ENCODE peak calls at places on chromosome 13, in eight cellular contexts. T, N, Q, E, O, D, C and B are unnamed samples.

GRCh38 chr13:36789061-36789460 is 30.0 kb upstream of the RFXAP start:
- DNase-seq in T (no peak), N (no peak), Q (no peak), E (no peak), O (no peak), D (no peak), C (no peak), B (peak)

GRCh38 chr13:38670627-38671026 is 16.2 kb upstream of the FREM2 start:
- DNase-seq in T (no peak), N (no peak), Q (peak), E (no peak), O (peak), D (no peak), C (peak), B (peak)

GRCh38 chr13:69706807-69707206 is 400.8 kb upstream of the ATXN8OS start:
- DNase-seq in T (no peak), N (no peak), Q (no peak), E (no peak), O (no peak), D (no peak), C (no peak), B (no peak)

GRCh38 chr13:101757446-101758039 is 305.1 kb downstream of the ITGBL1 start:
- DNase-seq in T (no peak), N (peak), Q (peak), E (no peak), O (peak), D (no peak), C (peak), B (peak)

GRCh38 chr13:95403349-95404140 is 102.3 kb upstream of the ABCC4 start:
- DNase-seq in T (peak), N (no peak), Q (peak), E (no peak), O (no peak), D (no peak), C (peak), B (no peak)

GRCh38 chr13:74930402-74931165 is 551.4 kb downstream of the TBC1D4 start:
- DNase-seq in T (no peak), N (peak), Q (peak), E (no peak), O (peak), D (no peak), C (peak), B (peak)

GRCh38 chr13:76976488-76976887 is 15.4 kb upstream of the CLN5 start:
- DNase-seq in T (no peak), N (no peak), Q (peak), E (no peak), O (peak), D (no peak), C (peak), B (peak)

GRCh38 chr13:24985102-24985501 is 110.8 kb upstream of the PABPC3 start:
- DNase-seq in T (no peak), N (no peak), Q (no peak), E (no peak), O (no peak), D (no peak), C (no peak), B (no peak)

GRCh38 chr13:111115051-111115840 is at the start of gene ARHGEF7:
- DNase-seq in T (no peak), N (no peak), Q (no peak), E (no peak), O (no peak), D (no peak), C (no peak), B (no peak)

GRCh38 chr13:106100261-106100919 is 435.1 kb downstream of the EFNB2 start:
- DNase-seq in T (peak), N (no peak), Q (no peak), E (peak), O (no peak), D (no peak), C (no peak), B (no peak)

GRCh38 chr13:99062593-99062992 is 84.7 kb upstream of the DOCK9 start:
- DNase-seq in T (peak), N (peak), Q (peak), E (no peak), O (peak), D (no peak), C (peak), B (no peak)

GRCh38 chr13:105643966-105644365 is 891.5 kb downstream of the EFNB2 start:
- DNase-seq in T (no peak), N (no peak), Q (no peak), E (no peak), O (no peak), D (no peak), C (no peak), B (no peak)

GRCh38 chr13:57829496-57829895 is 198.0 kb downstream of the PCDH17 start:
- DNase-seq in T (no peak), N (no peak), Q (no peak), E (no peak), O (no peak), D (no peak), C (no peak), B (no peak)

GRCh38 chr13:43054803-43055802 is 31.7 kb downstream of the DNAJC15 start:
- DNase-seq in T (peak), N (peak), Q (peak), E (no peak), O (peak), D (no peak), C (peak), B (peak)

GRCh38 chr13:79749556-79749955 is 268.6 kb downstream of the NDFIP2 start:
- DNase-seq in T (no peak), N (peak), Q (no peak), E (no peak), O (no peak), D (no peak), C (no peak), B (no peak)

GRCh38 chr13:99688776-99689175 is 187.5 kb downstream of the TM9SF2 start:
- DNase-seq in T (no peak), N (no peak), Q (no peak), E (no peak), O (no peak), D (no peak), C (no peak), B (no peak)

GRCh38 chr13:88464851-88465250 is 793.7 kb downstream of the SLITRK5 start:
- DNase-seq in T (no peak), N (no peak), Q (no peak), E (no peak), O (no peak), D (no peak), C (no peak), B (no peak)

GRCh38 chr13:75418186-75418843 is 63.7 kb downstream of the TBC1D4 start:
- DNase-seq in T (no peak), N (no peak), Q (no peak), E (no peak), O (no peak), D (no peak), C (no peak), B (no peak)

GRCh38 chr13:21670883-21671792 is at the start of gene FGF9:
- DNase-seq in T (peak), N (peak), Q (peak), E (peak), O (peak), D (no peak), C (peak), B (peak)

GRCh38 chr13:62556973-62557372 is 1141.3 kb upstream of the PCDH20 start:
- DNase-seq in T (no peak), N (no peak), Q (no peak), E (no peak), O (peak), D (no peak), C (no peak), B (no peak)

GRCh38 chr13:22187329-22187728 is 516.5 kb downstream of the FGF9 start:
- DNase-seq in T (no peak), N (peak), Q (no peak), E (no peak), O (no peak), D (no peak), C (no peak), B (no peak)

GRCh38 chr13:38202730-38203129 is 146.9 kb upstream of the UFM1 start:
- DNase-seq in T (no peak), N (peak), Q (peak), E (no peak), O (peak), D (no peak), C (peak), B (peak)

GRCh38 chr13:22285867-22286632 is 615.2 kb downstream of the FGF9 start:
- DNase-seq in T (no peak), N (no peak), Q (no peak), E (no peak), O (no peak), D (no peak), C (no peak), B (no peak)

GRCh38 chr13:113105032-113105993 is at the start of gene F7:
- DNase-seq in T (peak), N (peak), Q (no peak), E (peak), O (no peak), D (no peak), C (no peak), B (no peak)
- H3K4me3 ChIP-seq in T (no peak), N (no peak), Q (no peak), E (no peak), O (no peak), D (no peak), C (no peak), B (no peak)

DNA sequence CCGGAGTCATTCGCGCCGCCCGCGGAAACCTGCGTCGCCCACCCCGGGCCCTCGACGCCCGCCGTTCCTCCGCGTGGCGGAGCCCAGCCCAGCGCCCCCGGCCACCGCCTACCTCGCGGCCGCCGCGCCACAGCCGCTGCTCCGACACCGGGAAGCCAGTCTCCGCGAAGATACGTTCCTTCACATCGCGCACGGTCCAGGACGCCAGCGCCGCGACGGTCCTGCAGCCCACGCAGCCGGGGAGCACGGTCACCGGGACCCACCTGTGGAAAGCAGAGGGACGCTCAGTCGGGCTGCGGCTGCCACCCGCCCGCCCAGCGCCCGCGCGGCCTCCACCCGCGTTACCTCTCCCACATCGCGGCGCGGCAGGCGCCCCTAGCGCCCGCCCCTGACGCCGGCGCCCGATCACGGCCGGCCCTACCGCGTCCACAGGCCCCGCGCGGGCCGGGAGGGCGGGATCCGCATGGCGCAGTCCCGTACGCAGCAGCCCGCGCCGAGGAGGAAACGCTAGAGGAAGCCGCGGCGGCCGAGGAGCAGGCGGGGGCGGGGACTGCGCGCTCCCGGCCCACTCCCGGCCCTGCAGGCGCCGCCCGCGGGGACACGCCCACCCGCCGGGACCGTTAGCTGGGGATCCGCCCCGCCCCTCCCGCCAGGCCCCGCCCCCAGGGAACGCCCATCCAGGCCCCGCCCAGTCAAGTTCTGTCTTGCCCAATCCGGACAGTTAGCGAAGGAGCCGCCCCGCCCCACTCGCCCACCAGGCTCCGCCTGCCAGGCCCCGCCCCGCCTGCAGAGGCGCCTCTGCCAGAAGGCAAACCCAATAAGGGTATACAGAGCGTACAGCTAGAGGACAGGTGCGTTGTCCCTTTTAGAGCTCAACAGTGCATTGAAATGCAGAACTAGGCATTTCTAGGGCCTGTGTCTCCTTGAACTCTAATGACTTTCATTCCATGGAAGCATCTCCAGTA is 58.2 kb downstream of the SACS start:
- DNase-seq in T (peak), N (peak), Q (peak), E (peak), O (peak), D (peak), C (peak), B (peak)
- TF ChIP-seq CTCF in T (peak), N (peak), Q (no peak), E (no peak), O (peak), D (peak), C (no peak), B (no peak)

GRCh38 chr13:48410199-48410598 is 2.7 kb downstream of the LPAR6 start:
- DNase-seq in T (no peak), N (no peak), Q (no peak), E (no peak), O (peak), D (no peak), C (no peak), B (no peak)

GRCh38 chr13:48412881-48413351 is at the start of gene LPAR6:
- DNase-seq in T (peak), N (peak), Q (peak), E (no peak), O (peak), D (no peak), C (peak), B (peak)

GRCh38 chr13:48411281-48412099 is 1.4 kb downstream of the LPAR6 start:
- DNase-seq in T (no peak), N (no peak), Q (peak), E (no peak), O (peak), D (no peak), C (peak), B (peak)

GRCh38 chr13:48414501-48414900 is 1.6 kb upstream of the LPAR6 start:
- DNase-seq in T (no peak), N (no peak), Q (no peak), E (no peak), O (no peak), D (no peak), C (no peak), B (no peak)

DNA sequence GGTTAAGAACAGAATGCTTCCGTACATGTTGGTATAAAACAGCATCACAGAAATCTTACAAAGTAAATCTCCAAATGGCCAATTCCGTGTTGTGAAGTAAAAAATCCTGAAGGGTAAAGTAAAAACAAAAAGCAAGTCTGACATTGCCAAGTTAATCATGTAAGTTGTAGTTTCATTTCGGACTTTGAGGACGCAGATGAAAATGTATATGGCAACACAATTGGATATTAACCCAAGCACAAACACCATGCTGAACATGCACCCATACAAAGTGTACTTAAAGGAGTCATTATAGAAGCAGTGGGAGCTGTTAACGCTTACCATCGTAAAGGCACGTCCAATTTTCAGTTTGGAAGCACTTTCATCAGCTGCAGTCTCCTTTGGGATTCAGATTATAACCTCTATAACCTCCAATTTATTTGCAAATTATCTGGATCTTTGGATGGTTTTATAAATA is 785 bp downstream of the LPAR6 start:
- DNase-seq in T (peak), N (no peak), Q (peak), E (no peak), O (peak), D (no peak), C (peak), B (peak)
- H3K4me3 ChIP-seq in T (no peak), N (peak), Q (peak), E (peak), O (peak), D (peak), C (peak), B (peak)

DNA sequence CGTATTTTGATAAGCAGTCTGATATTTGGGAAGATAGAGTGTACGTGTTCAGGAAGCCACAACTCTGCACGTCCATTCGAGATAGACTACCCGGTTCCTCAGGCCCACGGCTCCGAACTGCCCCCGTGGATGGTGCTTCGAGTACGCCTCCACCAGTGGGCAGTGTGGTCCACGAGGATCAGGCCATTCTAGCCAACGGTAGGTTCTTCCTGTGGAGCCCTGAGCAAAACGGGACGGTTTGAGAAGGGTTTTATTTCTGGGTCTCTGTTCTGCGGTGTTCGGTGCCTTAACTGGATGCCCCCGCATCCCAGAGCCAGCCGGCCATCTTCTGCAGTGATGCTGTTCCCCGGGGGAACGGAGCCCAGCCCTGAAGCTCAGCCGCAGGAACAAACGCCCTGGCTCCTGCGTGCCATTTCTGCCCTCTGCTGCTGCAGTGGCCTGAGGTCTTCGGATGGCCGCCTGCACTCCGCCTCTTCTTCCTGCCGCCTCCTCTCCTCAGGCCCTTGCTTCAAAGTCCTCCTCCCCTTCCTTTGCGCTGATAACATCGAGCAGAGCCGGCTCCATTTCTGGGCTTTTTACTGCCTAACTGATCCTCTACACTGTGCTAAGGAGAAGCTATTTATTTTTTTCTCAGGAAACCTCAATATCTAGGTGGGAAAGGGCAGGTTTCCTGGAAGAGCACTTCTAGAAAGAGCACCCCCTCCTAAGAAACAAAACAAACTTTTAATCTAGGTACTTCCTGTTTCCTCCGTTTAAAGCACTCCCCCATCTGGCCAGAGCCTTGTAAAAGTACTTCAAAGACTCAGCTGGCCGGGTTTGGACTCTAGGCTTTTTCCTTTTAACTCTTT is 36.2 kb upstream of the SLC46A3 start:
- DNase-seq in T (peak), N (peak), Q (peak), E (no peak), O (no peak), D (no peak), C (peak), B (no peak)
- TF ChIP-seq CTCF in T (no peak), N (peak), Q (no peak), E (no peak), O (no peak), D (no peak), C (peak), B (no peak)

GRCh38 chr13:32409561-32410440 is 18.1 kb downstream of the N4BP2L1 start:
- DNase-seq in T (no peak), N (peak), Q (peak), E (no peak), O (peak), D (peak), C (peak), B (peak)
- H3K4me3 ChIP-seq in T (no peak), N (peak), Q (peak), E (no peak), O (no peak), D (peak), C (peak), B (peak)

GRCh38 chr13:73722120-73722519 is 412.1 kb downstream of the KLF12 start:
- DNase-seq in T (no peak), N (peak), Q (peak), E (no peak), O (peak), D (no peak), C (peak), B (peak)
- TF ChIP-seq CTCF in T (no peak), N (peak), Q (peak), E (no peak), O (peak), D (no peak), C (peak), B (peak)

DNA sequence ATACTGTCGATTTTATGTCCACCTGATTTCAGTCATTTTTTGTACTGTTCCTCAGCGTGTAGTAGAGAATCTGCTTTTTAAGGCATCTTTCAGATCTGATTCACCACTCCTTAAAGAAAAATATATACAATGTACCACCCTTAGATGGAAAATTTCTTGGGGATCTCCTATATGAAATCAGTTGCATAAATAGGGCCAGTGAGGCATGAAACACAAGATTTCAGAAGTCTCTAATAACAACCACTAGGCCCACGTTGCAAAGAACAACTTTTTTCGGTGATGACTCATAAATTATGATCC is 1.4 kb downstream of the USP12 start:
- DNase-seq in T (no peak), N (peak), Q (no peak), E (no peak), O (peak), D (no peak), C (peak), B (peak)
- H3K4me3 ChIP-seq in T (no peak), N (peak), Q (peak), E (peak), O (peak), D (peak), C (peak), B (peak)